ENCODE peak calls at places on chromosomes 2 and 18, in five cellular contexts. One of them, this sample, is unnamed.

GRCh38 chr2:104825124-104825865 is 28.6 kb upstream of the POU3F3 start:
- DNase-seq in A549: no peak
- DNase-seq in HepG2: no peak
- DNase-seq in IMR-90: no peak
- DNase-seq in K562: no peak
- DNase-seq in this sample: no peak

GRCh38 chr2:165795011-165795410 is 964 bp upstream of the GALNT3 start:
- DNase-seq in IMR-90: peak; percentile 16
- DNase-seq in A549: no peak
- DNase-seq in K562: no peak
- DNase-seq in HepG2: no peak
- DNase-seq in this sample: no peak

GRCh38 chr2:189236066-189236465 is 56.5 kb upstream of the COL5A2 start:
- DNase-seq in IMR-90: peak; percentile 51
- DNase-seq in HepG2: no peak
- DNase-seq in A549: peak; percentile 51
- DNase-seq in K562: no peak
- DNase-seq in this sample: no peak

GRCh38 chr2:135850811-135851668 is 14.1 kb upstream of the LCT start:
- DNase-seq in HepG2: peak; percentile 30
- DNase-seq in A549: no peak
- DNase-seq in K562: no peak
- DNase-seq in IMR-90: peak; percentile 56
- DNase-seq in this sample: no peak

GRCh38 chr2:181396575-181397062 is 60.6 kb upstream of the ITGA4 start:
- DNase-seq in IMR-90: no peak
- DNase-seq in HepG2: no peak
- DNase-seq in A549: no peak
- DNase-seq in K562: no peak
- DNase-seq in this sample: no peak

GRCh38 chr18:6593142-6593889 is 136.2 kb upstream of the ARHGAP28 start:
- DNase-seq in K562: no peak
- DNase-seq in HepG2: no peak
- DNase-seq in A549: no peak
- DNase-seq in IMR-90: no peak
- DNase-seq in this sample: no peak

GRCh38 chr2:42314892-42315468 is 46.0 kb downstream of the COX7A2L start:
- DNase-seq in K562: no peak
- DNase-seq in A549: peak; percentile 57
- DNase-seq in HepG2: no peak
- DNase-seq in IMR-90: peak; percentile 96
- DNase-seq in this sample: no peak

GRCh38 chr2:210965472-210965871 is 409.1 kb downstream of the CPS1 start:
- DNase-seq in K562: no peak
- DNase-seq in IMR-90: no peak
- DNase-seq in HepG2: no peak
- DNase-seq in A549: no peak
- DNase-seq in this sample: no peak

GRCh38 chr18:63132819-63133200 is 186.8 kb downstream of the BCL2 start:
- DNase-seq in A549: no peak
- DNase-seq in K562: no peak
- DNase-seq in IMR-90: no peak
- DNase-seq in HepG2: no peak
- DNase-seq in this sample: no peak

GRCh38 chr2:46937457-46937856 is 21.9 kb upstream of the MCFD2 start:
- DNase-seq in K562: no peak
- DNase-seq in IMR-90: no peak
- DNase-seq in HepG2: no peak
- DNase-seq in A549: no peak
- DNase-seq in this sample: no peak

GRCh38 chr2:171568085-171568484 is 45.8 kb downstream of the CYBRD1 start:
- DNase-seq in IMR-90: no peak
- DNase-seq in HepG2: no peak
- DNase-seq in A549: no peak
- DNase-seq in K562: no peak
- DNase-seq in this sample: no peak

GRCh38 chr2:105248316-105249070 is 7.0 kb downstream of the GPR45 start:
- DNase-seq in HepG2: no peak
- DNase-seq in K562: peak; percentile 40
- DNase-seq in A549: no peak
- DNase-seq in IMR-90: no peak
- DNase-seq in this sample: no peak

GRCh38 chr18:45634454-45634853 is 19.2 kb downstream of the SLC14A2 start:
- DNase-seq in HepG2: no peak
- DNase-seq in K562: no peak
- DNase-seq in A549: no peak
- DNase-seq in IMR-90: no peak
- DNase-seq in this sample: no peak

GRCh38 chr2:233938676-233939370 is 21.6 kb downstream of the TRPM8 start:
- DNase-seq in IMR-90: no peak
- DNase-seq in A549: no peak
- DNase-seq in HepG2: no peak
- DNase-seq in K562: no peak
- DNase-seq in this sample: no peak

GRCh38 chr2:225100856-225101294 is 58.6 kb upstream of the DOCK10 start:
- DNase-seq in IMR-90: peak; percentile 97
- DNase-seq in K562: no peak
- DNase-seq in HepG2: no peak
- DNase-seq in A549: peak; percentile 91
- DNase-seq in this sample: no peak

GRCh38 chr2:230902180-230902899 is 22.7 kb downstream of the GPR55 start:
- DNase-seq in A549: peak; percentile 75
- DNase-seq in IMR-90: peak; percentile 76
- DNase-seq in K562: peak; percentile 60
- DNase-seq in HepG2: peak; percentile 56
- DNase-seq in this sample: no peak

GRCh38 chr2:142827170-142827569 is 50.3 kb upstream of the KYNU start:
- DNase-seq in A549: no peak
- DNase-seq in IMR-90: no peak
- DNase-seq in HepG2: no peak
- DNase-seq in K562: no peak
- DNase-seq in this sample: no peak

GRCh38 chr2:190765386-190766173 is 115.0 kb upstream of the GLS start:
- DNase-seq in HepG2: no peak
- DNase-seq in A549: no peak
- DNase-seq in K562: no peak
- DNase-seq in IMR-90: peak; percentile 89
- DNase-seq in this sample: no peak

GRCh38 chr2:138294451-138294850 is 207.1 kb upstream of the SPOPL start:
- DNase-seq in A549: no peak
- DNase-seq in IMR-90: no peak
- DNase-seq in HepG2: no peak
- DNase-seq in K562: no peak
- DNase-seq in this sample: no peak
- TF ChIP-seq BHLHE40 in A549: no peak
- TF ChIP-seq BHLHE40 in IMR-90: no peak
- TF ChIP-seq BHLHE40 in HepG2: no peak
- TF ChIP-seq BHLHE40 in K562: no peak
- TF ChIP-seq BHLHE40 in this sample: no peak

GRCh38 chr18:13392899-13393298 is 174.3 kb downstream of the LDLRAD4 start:
- DNase-seq in IMR-90: no peak
- DNase-seq in A549: no peak
- DNase-seq in HepG2: no peak
- DNase-seq in K562: no peak
- DNase-seq in this sample: no peak
- H3K4me2 ChIP-seq in IMR-90: no peak overlapping the region
- H3K4me2 ChIP-seq in A549: no peak overlapping the region
- H3K4me2 ChIP-seq in HepG2: no peak overlapping the region
- H3K4me2 ChIP-seq in K562: no peak overlapping the region
- H3K4me2 ChIP-seq in this sample: no peak overlapping the region

GRCh38 chr2:108288534-108289106 is at the start of gene SULT1C2:
- DNase-seq in IMR-90: peak; percentile 12
- DNase-seq in HepG2: peak; percentile 83
- DNase-seq in A549: peak; percentile 23
- DNase-seq in K562: no peak
- DNase-seq in this sample: no peak
- TF ChIP-seq BHLHE40 in IMR-90: no peak
- TF ChIP-seq BHLHE40 in HepG2: peak; percentile 78
- TF ChIP-seq BHLHE40 in A549: no peak
- TF ChIP-seq BHLHE40 in K562: no peak
- TF ChIP-seq BHLHE40 in this sample: no peak

DNA sequence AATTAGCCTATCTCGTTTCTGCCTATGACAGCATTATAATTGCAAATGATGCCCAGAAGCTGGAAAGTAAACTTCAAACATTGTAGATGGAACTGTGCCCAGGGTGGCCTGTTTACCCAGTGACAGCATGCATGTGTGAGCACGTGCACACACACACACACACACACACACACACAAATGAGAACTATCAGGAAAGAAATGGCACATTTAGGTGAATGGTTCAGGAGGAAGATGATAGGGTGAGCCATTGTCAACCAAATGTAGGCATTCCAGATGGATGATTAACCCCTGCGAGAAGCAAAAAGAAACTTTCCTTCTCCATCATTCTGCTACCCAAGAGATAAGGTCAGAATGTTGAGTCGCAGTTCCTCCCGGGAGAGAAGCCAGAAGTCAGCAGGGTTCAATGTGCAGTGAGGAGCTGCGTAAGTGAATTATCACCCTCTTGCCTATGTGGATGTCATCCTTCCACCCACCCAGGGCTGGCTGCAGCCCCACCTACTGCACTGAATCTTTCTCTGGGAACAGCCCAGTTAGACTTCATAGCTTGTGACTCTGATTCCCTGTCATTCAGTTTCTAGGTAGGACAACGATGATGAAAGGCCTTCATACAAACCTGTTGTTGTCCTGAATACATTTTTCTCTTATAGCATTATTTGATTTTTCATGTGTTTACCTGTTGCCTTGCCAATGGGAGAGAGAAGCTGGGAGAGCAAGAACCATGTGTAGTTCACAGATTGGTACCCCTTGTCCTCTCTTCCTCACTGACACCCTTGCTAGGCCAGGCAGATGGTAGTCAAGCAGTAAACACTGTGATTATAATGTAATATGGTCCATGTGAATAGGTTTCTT is 3.5 kb upstream of the APOB start:
- DNase-seq in IMR-90: peak; percentile 32
- DNase-seq in A549: no peak
- DNase-seq in HepG2: peak; percentile 73
- DNase-seq in K562: no peak
- DNase-seq in this sample: no peak
- H3K4me2 ChIP-seq in IMR-90: no peak overlapping the region
- H3K4me2 ChIP-seq in A549: no peak overlapping the region
- H3K4me2 ChIP-seq in HepG2: peak overlapping the region; percentile 55
- H3K4me2 ChIP-seq in K562: no peak overlapping the region
- H3K4me2 ChIP-seq in this sample: no peak overlapping the region

GRCh38 chr18:55479656-55480420 is 108.2 kb downstream of the TCF4 start:
- DNase-seq in HepG2: no peak
- DNase-seq in A549: no peak
- DNase-seq in IMR-90: no peak
- DNase-seq in K562: no peak
- DNase-seq in this sample: no peak

GRCh38 chr18:55475916-55476315 is 112.1 kb downstream of the TCF4 start:
- DNase-seq in K562: no peak
- DNase-seq in HepG2: no peak
- DNase-seq in A549: no peak
- DNase-seq in IMR-90: no peak
- DNase-seq in this sample: no peak

GRCh38 chr18:55475467-55475866 is 112.5 kb downstream of the TCF4 start:
- DNase-seq in K562: no peak
- DNase-seq in HepG2: no peak
- DNase-seq in IMR-90: no peak
- DNase-seq in A549: no peak
- DNase-seq in this sample: no peak

GRCh38 chr18:55478301-55478660 is 109.7 kb downstream of the TCF4 start:
- DNase-seq in A549: no peak
- DNase-seq in HepG2: no peak
- DNase-seq in IMR-90: peak; percentile 18
- DNase-seq in K562: no peak
- DNase-seq in this sample: no peak

DNA sequence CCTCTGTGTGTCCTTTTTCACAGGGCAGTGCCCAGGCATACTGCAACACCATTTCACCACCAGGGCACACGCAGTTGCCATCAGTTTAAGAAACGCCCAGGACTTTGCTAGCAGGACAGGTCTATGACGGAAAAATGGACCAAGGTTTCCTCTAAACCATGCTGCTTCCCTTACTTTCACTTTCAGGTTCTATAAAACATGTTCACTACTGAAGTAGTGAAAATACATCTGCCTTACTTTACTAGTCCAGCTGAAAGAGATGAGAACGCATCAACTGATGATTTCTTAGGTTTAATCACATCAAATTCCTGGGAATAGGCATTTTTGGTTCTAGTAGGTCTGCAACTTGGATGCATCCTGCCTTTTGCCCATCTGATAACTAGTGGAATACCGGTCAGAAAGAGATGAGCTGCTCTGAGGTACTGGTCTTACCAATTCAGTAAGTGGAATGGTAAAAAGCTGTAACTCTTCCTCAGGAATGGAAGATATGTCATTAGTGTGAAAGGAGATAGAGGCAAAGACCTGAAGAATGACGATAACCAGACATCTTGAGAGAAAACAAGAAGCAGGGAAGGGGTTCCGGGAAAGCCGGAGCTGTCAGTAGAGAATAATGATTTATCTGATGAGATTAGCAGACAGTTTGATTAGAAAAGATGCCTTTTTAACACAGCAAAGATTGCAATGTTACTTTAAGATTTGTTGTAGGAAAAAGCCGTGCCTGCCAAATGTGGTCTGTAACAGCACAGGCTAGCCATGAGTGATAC is 110.3 kb downstream of the TCF4 start:
- DNase-seq in IMR-90: peak; percentile 52
- DNase-seq in K562: no peak
- DNase-seq in A549: no peak
- DNase-seq in HepG2: no peak
- DNase-seq in this sample: peak; percentile 4
- TF ChIP-seq BHLHE40 in IMR-90: no peak
- TF ChIP-seq BHLHE40 in K562: no peak
- TF ChIP-seq BHLHE40 in A549: no peak
- TF ChIP-seq BHLHE40 in HepG2: no peak
- TF ChIP-seq BHLHE40 in this sample: no peak

DNA sequence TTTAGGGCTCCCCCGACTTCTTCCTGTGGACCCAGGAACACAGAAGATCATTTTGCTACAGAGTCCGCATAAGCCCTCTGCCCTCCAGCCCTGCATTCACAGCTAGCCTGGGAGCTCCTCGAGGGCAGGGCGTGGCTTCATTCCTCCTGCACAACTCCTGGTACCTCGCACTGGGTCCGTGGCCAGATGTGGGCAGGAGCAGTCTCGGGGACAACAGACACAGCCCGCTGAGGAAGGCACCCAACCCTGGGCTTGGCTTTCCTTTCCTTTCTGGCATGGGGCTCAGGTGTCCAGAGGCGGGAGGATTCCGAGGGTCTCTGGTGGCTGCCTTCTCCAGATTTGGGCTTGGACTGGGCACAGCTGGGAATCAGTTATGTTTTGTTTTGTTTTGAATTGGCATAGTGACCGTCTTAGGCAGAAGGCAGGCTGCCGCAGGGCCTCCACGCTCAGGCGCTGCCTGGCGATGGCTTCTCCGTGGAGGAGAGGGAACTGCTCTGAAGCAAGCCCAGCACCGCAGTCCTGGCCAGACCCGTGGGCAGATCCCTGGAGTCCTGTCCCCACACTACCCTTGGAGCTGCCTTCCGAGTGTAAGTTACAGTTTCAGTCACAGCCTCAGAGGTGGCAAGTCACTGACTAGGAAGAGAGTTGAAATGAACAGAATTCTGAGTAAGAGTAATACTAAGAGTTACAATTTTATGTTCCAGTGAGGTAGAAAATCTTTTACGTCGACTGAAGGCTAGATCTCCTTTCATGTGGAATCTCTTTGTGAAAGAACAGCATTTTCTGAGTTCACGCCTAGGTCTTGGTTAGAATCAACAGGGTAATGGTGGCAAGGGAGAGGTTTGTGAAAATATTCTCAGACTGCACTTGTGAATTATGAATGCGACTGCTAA is 47.9 kb downstream of the LDLRAD4 start:
- DNase-seq in IMR-90: no peak
- DNase-seq in K562: no peak
- DNase-seq in A549: no peak
- DNase-seq in HepG2: no peak
- DNase-seq in this sample: no peak
- H3K4me2 ChIP-seq in IMR-90: no peak overlapping the region
- H3K4me2 ChIP-seq in K562: no peak overlapping the region
- H3K4me2 ChIP-seq in A549: no peak overlapping the region
- H3K4me2 ChIP-seq in HepG2: no peak overlapping the region
- H3K4me2 ChIP-seq in this sample: no peak overlapping the region